ENCODE peak calls at places on chromosomes 12 and 14, in four cellular contexts. O is GM12878, Q is WTC11, J is K562. Z is an unnamed sample.

GRCh38 chr14:63276492-63277342 is 42.0 kb downstream of the GPHB5 start:
- DNase-seq in O (no peak), Q (no peak), J (peak), Z (peak)

GRCh38 chr14:104567957-104568225 is 11.7 kb upstream of the C14orf180 start:
- DNase-seq in Q (no peak), O (no peak), J (no peak), Z (no peak)

GRCh38 chr12:98532687-98533304 is 17.4 kb downstream of the TMPO start:
- DNase-seq in J (peak), O (no peak), Q (no peak), Z (peak)

GRCh38 chr12:11949738-11950403 is 120.9 kb upstream of the BCL2L14 start:
- DNase-seq in J (no peak), O (no peak), Q (no peak), Z (no peak)

GRCh38 chr12:87082756-87083155 is 826.6 kb upstream of the MGAT4C start:
- DNase-seq in J (no peak), O (no peak), Q (no peak), Z (no peak)

GRCh38 chr14:85409496-85410210 is 120.3 kb upstream of the FLRT2 start:
- DNase-seq in Q (no peak), J (no peak), O (no peak), Z (no peak)

GRCh38 chr14:88384653-88385205 is 728 bp upstream of the SPATA7 start:
- DNase-seq in J (peak), O (no peak), Q (no peak), Z (no peak)

GRCh38 chr12:109458086-109458485 is 19.0 kb downstream of the KCTD10 start:
- DNase-seq in Q (no peak), O (no peak), J (no peak), Z (no peak)

GRCh38 chr14:59852350-59852749 is 18.2 kb downstream of the RTN1 start:
- DNase-seq in Q (no peak), O (no peak), J (no peak), Z (no peak)

GRCh38 chr14:71143391-71144290 is 236.4 kb downstream of the PCNX1 start:
- DNase-seq in Q (no peak), O (no peak), J (peak), Z (peak)

GRCh38 chr12:62191747-62192485 is 68.3 kb upstream of the USP15 start:
- DNase-seq in J (no peak), Q (peak), O (no peak), Z (no peak)

GRCh38 chr12:95100264-95101190 is 27.1 kb upstream of the NR2C1 start:
- DNase-seq in Q (no peak), O (no peak), J (peak), Z (no peak)

GRCh38 chr14:20679907-20680306 is 4.5 kb upstream of the RNASE4 start:
- DNase-seq in O (no peak), J (peak), Q (peak), Z (peak)

GRCh38 chr12:78085562-78086182 is 255.0 kb downstream of the NAV3 start:
- DNase-seq in Q (no peak), O (no peak), J (no peak), Z (no peak)

GRCh38 chr14:22839159-22839779 is 2.9 kb downstream of the MMP14 start:
- DNase-seq in O (no peak), Q (no peak), J (no peak), Z (no peak)

GRCh38 chr12:90974286-90974685 is 19.3 kb upstream of the CCER1 start:
- DNase-seq in Q (no peak), J (no peak), O (no peak), Z (no peak)

GRCh38 chr14:76546426-76547221 is 170.7 kb downstream of the ESRRB start:
- DNase-seq in Q (peak), J (peak), O (no peak), Z (peak)

GRCh38 chr14:75886661-75887348 is 95.0 kb downstream of the TGFB3 start:
- DNase-seq in O (no peak), J (no peak), Q (no peak), Z (no peak)

DNA sequence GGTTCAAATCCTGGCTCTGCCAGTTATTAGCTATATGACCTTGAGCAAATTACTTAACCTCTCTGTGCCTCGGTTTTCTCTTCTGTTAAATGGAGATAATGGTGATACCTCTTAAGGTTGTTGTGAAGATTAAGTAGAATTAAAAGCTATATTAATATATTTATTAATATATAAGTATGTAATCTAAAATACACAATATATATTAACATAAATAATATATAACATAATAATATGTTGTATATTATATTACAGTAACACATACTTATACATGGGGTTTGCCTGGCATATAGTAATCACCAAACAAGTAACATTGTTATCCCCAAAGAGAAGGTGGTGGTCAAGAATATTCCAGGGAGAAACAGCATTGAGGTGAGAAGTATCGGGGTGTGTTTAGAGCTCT is 92.0 kb downstream of the CMKLR1 start:
- DNase-seq in Q (no peak), O (no peak), J (no peak), Z (no peak)
- TF ChIP-seq CREM in Q (no peak), O (no peak), J (no peak), Z (no peak)

DNA sequence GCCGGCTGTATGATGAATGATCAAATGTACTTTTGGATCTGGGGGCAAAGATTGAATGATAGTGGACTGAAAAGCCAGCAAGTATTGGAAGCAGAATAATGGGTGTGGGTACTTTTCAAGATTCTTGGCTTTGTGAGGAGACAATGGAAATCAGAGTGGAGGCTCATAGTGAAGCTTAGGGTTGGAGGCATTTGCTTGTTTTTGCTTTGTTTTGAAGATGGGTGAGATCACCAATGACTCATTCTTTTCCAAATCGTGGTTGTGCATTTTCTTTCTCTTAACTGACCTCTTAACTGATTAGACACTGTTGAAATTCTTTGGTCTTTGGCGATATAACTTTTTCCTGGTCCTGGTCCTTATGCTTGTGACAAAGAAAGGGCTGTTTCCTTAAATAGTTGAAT is 54.4 kb downstream of the PELI2 start:
- DNase-seq in Q (no peak), O (no peak), J (peak), Z (no peak)
- TF ChIP-seq CREM in Q (no peak), O (no peak), J (no peak), Z (no peak)

GRCh38 chr12:46664771-46665287 is 161.0 kb downstream of the SLC38A4 start:
- DNase-seq in J (peak), Q (no peak), O (peak), Z (peak)
- TF ChIP-seq CREM in J (peak), Q (no peak), O (no peak), Z (no peak)

GRCh38 chr12:105487961-105488360 is 157.5 kb downstream of the C12orf75 start:
- DNase-seq in O (no peak), Q (no peak), J (peak), Z (no peak)

GRCh38 chr12:105483691-105484090 is 153.2 kb downstream of the C12orf75 start:
- DNase-seq in O (no peak), J (no peak), Q (no peak), Z (no peak)

GRCh38 chr12:105485926-105486325 is 155.4 kb downstream of the C12orf75 start:
- DNase-seq in J (no peak), O (no peak), Q (no peak), Z (no peak)

GRCh38 chr12:105482976-105483375 is 152.5 kb downstream of the C12orf75 start:
- DNase-seq in O (no peak), J (no peak), Q (no peak), Z (no peak)

DNA sequence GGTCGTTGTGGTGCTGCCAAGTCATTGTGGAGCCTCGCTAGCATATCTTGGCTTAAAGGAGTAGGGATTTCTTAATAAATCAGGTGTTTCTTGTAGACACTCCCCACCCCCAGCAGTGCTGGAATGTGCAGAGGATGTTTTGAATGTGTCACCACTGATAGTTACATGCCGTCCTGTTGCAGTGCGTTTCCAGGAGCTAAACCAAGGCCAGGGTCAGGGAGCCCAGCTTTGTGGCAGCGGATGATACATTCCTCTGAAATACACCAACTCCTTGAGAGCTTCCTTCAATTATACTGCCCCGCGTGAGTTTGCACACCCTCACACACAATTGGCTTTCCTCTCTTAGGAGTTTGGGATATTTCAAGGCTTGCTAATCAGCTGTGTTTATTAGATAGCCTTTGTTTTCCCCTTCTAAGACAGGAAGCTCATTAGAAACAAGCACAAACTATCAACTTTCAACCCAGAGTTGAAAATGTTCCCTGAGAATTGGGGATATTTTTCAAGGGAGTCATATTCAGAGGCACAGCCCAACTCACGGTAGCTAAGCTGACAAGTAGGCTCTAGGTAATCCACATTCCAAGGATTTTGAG is 154.9 kb downstream of the C12orf75 start:
- DNase-seq in J (no peak), Q (no peak), O (no peak), Z (no peak)
- TF ChIP-seq CREM in J (no peak), Q (no peak), O (no peak), Z (no peak)

GRCh38 chr12:43766291-43766690 is 7.5 kb downstream of the IRAK4 start:
- DNase-seq in O (no peak), J (no peak), Q (no peak), Z (no peak)
- TF ChIP-seq CREM in O (no peak), J (no peak), Q (no peak), Z (no peak)

Z was measured in HepG2.